ENCODE peak calls at places on chromosomes 4 and X, in six cellular contexts. B is fibroblast of lung, H is tibial nerve, V is GM23248, U is pancreas, P is MM.1S. I is an unnamed sample. For H3K27me3, the result is how much of the 10 kb centered on the place peaks cover.

GRCh38 chr4:53123171-53123570 is 242.7 kb downstream of the SCFD2 start:
- DNase-seq in H (no peak), U (no peak), P (no peak), V (no peak), B (no peak), I (no peak)

GRCh38 chr4:163988391-163988790 is 493.9 kb downstream of the TMA16 start:
- DNase-seq in P (no peak), H (no peak), B (no peak), V (no peak), U (no peak), I (no peak)

GRCh38 chr4:112234952-112235609 is 3.5 kb downstream of the AP1AR start:
- DNase-seq in V (peak), P (peak), U (no peak), B (peak), H (peak), I (peak)

GRCh38 chr4:151436093-151436518 is 27.1 kb downstream of the FHIP1A start:
- DNase-seq in V (no peak), U (no peak), P (no peak), H (no peak), B (peak), I (no peak)

GRCh38 chr4:188911199-188911598 is 772.0 kb downstream of the TRIML1 start:
- DNase-seq in H (no peak), U (no peak), P (no peak), V (no peak), B (no peak), I (no peak)

GRCh38 chrX:68177542-68177941 is 255.8 kb downstream of the OPHN1 start:
- DNase-seq in B (peak), H (peak), P (no peak), U (no peak), V (peak), I (no peak)

GRCh38 chrX:155027509-155028066 is 944 bp downstream of the FUNDC2 start:
- DNase-seq in V (peak), B (peak), P (peak), U (no peak), H (peak), I (peak)

GRCh38 chrX:115058276-115058675 is 40.9 kb upstream of the IL13RA2 start:
- DNase-seq in V (peak), H (no peak), P (no peak), U (no peak), B (peak), I (no peak)

GRCh38 chr4:84638092-84638491 is 55.2 kb downstream of the CDS1 start:
- DNase-seq in H (no peak), B (no peak), U (no peak), V (no peak), P (no peak), I (no peak)

GRCh38 chr4:5772528-5773270 is 61.7 kb downstream of the EVC start:
- DNase-seq in P (no peak), B (no peak), V (no peak), H (no peak), U (no peak), I (no peak)

GRCh38 chr4:129561886-129562285 is 465.9 kb downstream of the C4orf33 start:
- DNase-seq in B (peak), P (no peak), V (no peak), H (no peak), U (no peak), I (no peak)

GRCh38 chrX:24426921-24427746 is 38.0 kb upstream of the PDK3 start:
- DNase-seq in B (peak), H (peak), V (no peak), U (no peak), P (no peak), I (no peak)

GRCh38 chrX:55867254-55867653 is 149.7 kb downstream of the RRAGB start:
- DNase-seq in P (peak), V (peak), U (no peak), H (no peak), B (peak), I (no peak)

GRCh38 chr4:181896609-181897008 is 346.6 kb upstream of the TENM3 start:
- DNase-seq in H (no peak), U (no peak), B (peak), V (no peak), P (no peak), I (no peak)

GRCh38 chr4:76879731-76880364 is 18.1 kb downstream of the SOWAHB start:
- DNase-seq in P (no peak), H (no peak), B (peak), V (peak), U (no peak), I (no peak)

GRCh38 chr4:183398298-183399129 is 45.9 kb upstream of the CDKN2AIP start:
- DNase-seq in P (peak), H (peak), V (peak), B (peak), U (peak), I (peak)

GRCh38 chrX:72107320-72107719 is 24.4 kb downstream of the RTL5 start:
- DNase-seq in H (no peak), U (peak), P (no peak), V (peak), B (no peak), I (no peak)

GRCh38 chr4:142265536-142265935 is 580.6 kb downstream of the INPP4B start:
- DNase-seq in P (no peak), U (no peak), V (peak), B (peak), H (no peak), I (no peak)

GRCh38 chrX:77431227-77431626 is 16.0 kb upstream of the FGF16 start:
- DNase-seq in U (no peak), B (peak), H (peak), P (no peak), V (peak), I (no peak)

GRCh38 chr4:170001688-170002267 is 24.4 kb downstream of the MFAP3L start:
- DNase-seq in H (no peak), V (no peak), U (no peak), P (peak), B (no peak), I (no peak)

GRCh38 chr4:61427818-61428495 is 227.8 kb downstream of the ADGRL3 start:
- DNase-seq in U (no peak), V (no peak), H (no peak), B (peak), P (no peak), I (no peak)

GRCh38 chr4:61202638-61203495 is 2.7 kb downstream of the ADGRL3 start:
- DNase-seq in B (peak), V (no peak), P (no peak), U (no peak), H (no peak), I (no peak)

GRCh38 chrX:45009371-45010000 is 136.5 kb downstream of the KDM6A start:
- DNase-seq in P (no peak), U (no peak), V (peak), B (peak), H (no peak), I (no peak)

GRCh38 chr4:136803430-136803829 is 728.9 kb downstream of the PCDH18 start:
- DNase-seq in U (no peak), V (no peak), H (no peak), B (no peak), P (no peak), I (no peak)

GRCh38 chr4:184238072-184238743 is 20.5 kb upstream of the ENPP6 start:
- DNase-seq in B (no peak), H (no peak), P (no peak), U (no peak), V (no peak), I (no peak)

GRCh38 chrX:22365460-22365859 is 92.7 kb downstream of the CBLL2 start:
- DNase-seq in B (peak), H (no peak), P (no peak), V (peak), U (no peak), I (no peak)

GRCh38 chrX:149837639-149838038 is 43.3 kb upstream of the MAGEA8 start:
- DNase-seq in B (no peak), H (no peak), U (no peak), P (no peak), V (no peak), I (no peak)

GRCh38 chr4:80309301-80310004 is 26.1 kb upstream of the CFAP299 start:
- DNase-seq in B (peak), H (no peak), P (no peak), V (peak), U (no peak), I (no peak)

GRCh38 chrX:2351999-2352995 is 148.5 kb downstream of the DHRSX start:
- DNase-seq in U (no peak), B (peak), V (peak), H (no peak), P (no peak), I (no peak)

GRCh38 chr4:53651142-53651720 is 59.9 kb upstream of the LNX1 start:
- DNase-seq in V (no peak), U (no peak), B (peak), H (peak), P (no peak), I (no peak)

GRCh38 chr4:162485486-162485885 is 321.7 kb upstream of the FSTL5 start:
- DNase-seq in H (no peak), V (peak), B (peak), P (no peak), U (no peak), I (no peak)

GRCh38 chr4:114911141-114911540 is 202.3 kb downstream of the NDST4 start:
- DNase-seq in U (no peak), P (no peak), V (no peak), H (no peak), B (peak), I (no peak)

GRCh38 chr4:8866828-8867623 is 4.6 kb downstream of the HMX1 start:
- DNase-seq in U (no peak), P (no peak), B (no peak), H (no peak), V (no peak), I (no peak)

GRCh38 chr4:38759077-38759789 is 23.6 kb downstream of the TLR10 start:
- DNase-seq in U (no peak), P (peak), H (peak), V (peak), B (peak), I (peak)

GRCh38 chr4:147760695-147761094 is 28.8 kb downstream of the ARHGAP10 start:
- DNase-seq in V (no peak), P (no peak), B (no peak), U (peak), H (no peak), I (no peak)

GRCh38 chrX:9997524-9997923 is 30.4 kb downstream of the CLDN34 start:
- DNase-seq in U (no peak), B (no peak), V (no peak), H (no peak), P (peak), I (no peak)

GRCh38 chr4:114019276-114019971 is 40.0 kb upstream of the ARSJ start:
- DNase-seq in B (peak), P (no peak), U (no peak), V (peak), H (no peak), I (no peak)

GRCh38 chr4:75735525-75735924 is 11.1 kb downstream of the USO1 start:
- DNase-seq in V (no peak), B (no peak), H (no peak), U (no peak), P (no peak), I (no peak)

GRCh38 chr4:176150283-176150682 is 45.1 kb downstream of the SPATA4 start:
- DNase-seq in H (no peak), U (no peak), B (peak), V (peak), P (peak), I (no peak)

GRCh38 chrX:5959286-5959685 is 269.4 kb downstream of the NLGN4X start:
- DNase-seq in U (no peak), B (no peak), H (no peak), P (no peak), V (no peak), I (no peak)

GRCh38 chr4:2400841-2401609 is 17.4 kb downstream of the ZFYVE28 start:
- DNase-seq in B (no peak), P (no peak), U (no peak), H (no peak), V (no peak), I (no peak)

GRCh38 chr4:2402941-2403340 is 15.5 kb downstream of the ZFYVE28 start:
- DNase-seq in H (no peak), U (no peak), V (no peak), B (no peak), P (no peak), I (no peak)

GRCh38 chr4:2401610-2401983 is 16.8 kb downstream of the ZFYVE28 start:
- DNase-seq in B (no peak), P (no peak), U (no peak), H (no peak), V (no peak), I (no peak)

GRCh38 chr4:2402053-2402452 is 16.4 kb downstream of the ZFYVE28 start:
- DNase-seq in H (no peak), U (peak), B (peak), P (no peak), V (peak), I (no peak)

GRCh38 chr4:2402453-2402852 is 16.0 kb downstream of the ZFYVE28 start:
- DNase-seq in V (no peak), U (no peak), B (no peak), H (no peak), P (no peak), I (no peak)
- H3K27ac ChIP-seq in V (no peak), U (no peak), B (no peak), H (no peak), P (no peak), I (no peak)

GRCh38 chrX:140776320-140776719 is 66.8 kb downstream of the LINC00632 start:
- DNase-seq in U (no peak), P (no peak), B (no peak), V (no peak), H (no peak), I (no peak)

DNA sequence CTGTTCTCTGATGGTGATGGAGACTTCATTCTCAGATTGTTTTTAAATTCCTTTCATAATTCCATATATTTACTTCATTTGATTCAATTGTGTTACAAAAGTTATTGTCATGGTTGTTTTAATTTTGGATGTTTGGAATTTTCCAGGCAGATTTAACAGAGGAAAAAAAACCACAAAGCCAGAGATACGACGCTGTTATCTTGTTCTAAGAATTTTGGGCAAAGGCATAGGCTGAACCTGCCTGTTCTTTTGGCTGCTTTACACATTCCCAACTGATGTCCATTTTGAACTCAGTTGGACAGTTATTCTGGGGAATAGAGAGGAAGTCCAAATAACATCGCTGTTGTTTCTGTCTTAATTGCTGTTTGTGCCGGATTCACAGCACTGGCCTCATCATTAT is 65.7 kb downstream of the LINC00632 start:
- DNase-seq in H (no peak), P (no peak), V (no peak), U (no peak), B (peak), I (no peak)
- H3K27me3 ChIP-seq in H (under half), P (under half), V (under half), U (under half), B (under half), I (under half)

GRCh38 chr4:14871676-14872430 is 130.4 kb upstream of the CPEB2 start:
- DNase-seq in P (peak), H (no peak), U (peak), B (no peak), V (peak), I (peak)
- H3K27ac ChIP-seq in P (no peak), H (no peak), U (no peak), B (no peak), V (no peak), I (no peak)

GRCh38 chr4:186727149-186727976 is 3.7 kb upstream of the FAT1 start:
- DNase-seq in P (no peak), H (no peak), U (no peak), V (peak), B (peak), I (no peak)
- H3K27me3 ChIP-seq in P (under half), H (under half), U (under half), V (under half), B (under half), I (under half)

DNA sequence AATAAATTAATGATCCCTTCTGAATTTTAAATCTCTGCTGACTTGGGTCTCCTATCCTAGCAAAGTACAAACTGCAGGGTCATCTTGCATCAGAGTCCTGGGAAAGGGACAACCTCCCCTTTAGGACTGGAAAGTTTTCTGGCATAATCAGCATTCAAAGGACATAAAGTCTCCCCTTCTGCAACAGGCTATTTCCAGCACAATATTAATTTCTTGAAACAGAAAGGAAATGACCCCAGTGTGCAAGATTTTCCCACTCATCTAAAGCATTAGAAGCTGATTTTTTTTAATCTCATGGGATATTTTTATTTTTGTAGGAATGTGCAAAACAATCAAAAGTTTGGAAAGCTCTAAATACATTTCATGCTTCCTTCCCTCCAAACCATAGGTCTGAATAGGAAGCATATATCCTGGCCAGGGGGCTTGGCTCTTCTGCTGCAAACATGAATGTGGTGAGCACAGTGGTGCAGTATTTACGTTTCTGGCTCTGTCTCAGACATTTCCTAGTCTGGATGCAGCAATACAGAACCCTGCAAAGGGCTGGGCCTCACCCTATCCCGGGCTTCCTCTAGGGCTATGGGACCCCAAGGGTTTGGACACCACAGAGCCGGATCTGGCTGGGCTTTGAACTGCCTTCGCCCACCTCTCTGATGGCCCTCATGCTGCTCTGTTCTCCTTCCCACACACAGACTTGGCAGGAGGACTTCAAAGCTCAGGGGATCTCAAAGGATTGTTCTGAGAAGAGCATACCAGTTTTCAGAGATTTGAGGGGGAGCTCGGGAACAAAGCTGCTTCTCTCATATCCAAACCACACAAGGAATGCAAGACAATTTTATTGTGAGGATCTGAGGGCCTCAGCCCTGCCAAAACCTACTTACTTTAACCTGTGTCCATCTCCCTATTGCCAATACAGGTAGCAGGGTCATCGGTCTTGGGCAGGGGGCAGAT is 64.9 kb downstream of the POLR2B start:
- DNase-seq in H (peak), V (peak), U (no peak), B (peak), P (no peak), I (no peak)
- H3K27ac ChIP-seq in H (peak), V (peak), U (peak), B (peak), P (no peak), I (no peak)

GRCh38 chrX:132364313-132364712 is 124.5 kb downstream of the MBNL3 start:
- DNase-seq in U (no peak), H (no peak), B (no peak), V (no peak), P (no peak), I (no peak)

GRCh38 chrX:132367984-132368383 is 120.9 kb downstream of the MBNL3 start:
- DNase-seq in U (no peak), H (no peak), B (no peak), V (no peak), P (no peak), I (no peak)

GRCh38 chrX:132365490-132365889 is 123.3 kb downstream of the MBNL3 start:
- DNase-seq in H (no peak), U (no peak), B (no peak), V (no peak), P (no peak), I (no peak)

GRCh38 chrX:132369650-132370049 is 119.2 kb downstream of the MBNL3 start:
- DNase-seq in B (no peak), U (no peak), V (no peak), H (no peak), P (no peak), I (no peak)

GRCh38 chrX:132367314-132367713 is 121.5 kb downstream of the MBNL3 start:
- DNase-seq in U (no peak), B (no peak), H (no peak), P (no peak), V (no peak), I (no peak)
- H3K27me3 ChIP-seq in U (under half), B (under half), H (under half), P (under half), V (under half), I (under half)

DNA sequence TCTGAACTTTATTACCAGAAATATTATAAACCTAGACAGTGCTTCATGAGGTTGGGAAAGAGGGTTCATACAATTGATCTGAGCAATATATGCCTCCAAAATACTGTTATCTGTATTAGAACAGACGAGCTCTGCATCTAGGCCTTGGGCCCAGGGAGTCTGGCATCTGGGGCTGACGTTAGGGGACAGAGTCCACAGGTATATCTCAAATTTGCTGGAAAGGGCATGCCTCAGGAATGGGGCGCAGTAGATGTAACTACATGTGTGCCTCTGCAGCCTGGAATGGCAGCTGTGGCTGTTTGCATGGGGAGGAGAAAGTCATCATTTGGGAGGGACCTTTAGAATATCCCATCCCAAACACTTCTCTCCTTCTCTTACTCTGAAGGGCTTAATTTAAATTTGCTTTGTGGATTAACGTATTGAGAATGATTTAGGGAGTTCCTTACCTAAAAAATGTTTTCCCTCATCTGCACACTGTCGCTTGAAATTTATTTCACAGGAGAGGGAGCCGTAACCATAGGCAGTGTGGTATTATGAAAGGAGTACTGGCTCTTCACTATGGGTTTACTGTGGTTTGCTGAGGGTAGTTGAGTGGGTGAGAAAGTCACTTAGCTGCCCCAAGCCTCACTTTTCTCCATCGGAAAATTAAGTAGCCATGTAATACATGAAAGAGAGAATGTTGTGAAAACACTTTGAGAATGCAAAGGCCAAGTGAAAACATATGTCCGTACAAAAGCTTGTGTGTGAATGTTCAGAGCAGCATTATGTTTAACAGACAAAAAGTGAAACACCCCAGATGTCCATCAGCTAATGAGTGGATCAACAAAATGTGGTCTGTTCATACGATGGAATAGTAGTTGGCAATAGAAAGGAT is 5.9 kb downstream of the ADD1 start:
- DNase-seq in V (peak), U (no peak), B (no peak), H (no peak), P (no peak), I (no peak)
- H3K27ac ChIP-seq in V (no peak), U (peak), B (no peak), H (peak), P (no peak), I (no peak)

I was measured in CD8-positive, alpha-beta memory T cell.